ENCODE peak calls at places on chromosome 9, in five cellular contexts. Z is mammary epithelial cell; K is activated naive CD8-positive, alpha-beta T cell treated with anti-CD3 and anti-CD28 coated beads for 36 hours; U is iris pigment epithelial cell; S is NCI-H345. Y is an unnamed sample.

GRCh38 chr9:121275781-121276658 is 8.1 kb downstream of the GSN start:
- DNase-seq in Z (no peak), U (no peak), K (no peak), S (no peak), Y (no peak)

GRCh38 chr9:124661184-124661755 is 109.8 kb downstream of the NR6A1 start:
- DNase-seq in Z (no peak), U (no peak), K (no peak), S (no peak), Y (no peak)

GRCh38 chr9:130873966-130874365 is 22.6 kb downstream of the QRFP start:
- DNase-seq in U (no peak), K (no peak), S (no peak), Z (no peak), Y (no peak)

GRCh38 chr9:121222524-121223171 is 21.0 kb upstream of the RAB14 start:
- DNase-seq in S (no peak), Z (peak), U (peak), K (no peak), Y (peak)

GRCh38 chr9:92480332-92480771 is 2.0 kb downstream of the ASPN start:
- DNase-seq in Z (no peak), S (no peak), U (peak), K (no peak), Y (peak)

GRCh38 chr9:8364021-8364782 is 564.6 kb upstream of the DMAC1 start:
- DNase-seq in Z (no peak), K (no peak), S (no peak), U (no peak), Y (no peak)

GRCh38 chr9:22528485-22528884 is 81.9 kb downstream of the DMRTA1 start:
- DNase-seq in U (peak), S (no peak), Z (no peak), K (no peak), Y (peak)

GRCh38 chr9:112699230-112699629 is 18.7 kb downstream of the INIP start:
- DNase-seq in U (no peak), K (peak), Z (no peak), S (no peak), Y (no peak)

GRCh38 chr9:84330246-84330645 is 10.3 kb downstream of the SLC28A3 start:
- DNase-seq in K (no peak), U (no peak), S (no peak), Z (no peak), Y (no peak)

GRCh38 chr9:136655244-136656225 is 7.2 kb upstream of the EGFL7 start:
- DNase-seq in Z (no peak), S (no peak), U (no peak), K (no peak), Y (no peak)

GRCh38 chr9:36210722-36211121 is 20.0 kb downstream of the CLTA start:
- DNase-seq in K (no peak), U (no peak), Z (no peak), S (no peak), Y (no peak)

GRCh38 chr9:28456886-28457285 is 883.6 kb upstream of the C9orf72 start:
- DNase-seq in S (no peak), U (no peak), K (no peak), Z (no peak), Y (no peak)

GRCh38 chr9:35703906-35704672 is 14.4 kb upstream of the TPM2 start:
- DNase-seq in U (no peak), Z (no peak), S (no peak), K (no peak), Y (no peak)

GRCh38 chr9:36485647-36486453 is 85.8 kb upstream of the RNF38 start:
- DNase-seq in U (peak), K (no peak), Z (no peak), S (no peak), Y (peak)

GRCh38 chr9:107280543-107280942 is 2.5 kb upstream of the RAD23B start:
- DNase-seq in S (no peak), K (no peak), Z (peak), U (peak), Y (peak)

GRCh38 chr9:96523429-96523828 is 73.5 kb downstream of the HABP4 start:
- DNase-seq in U (peak), K (no peak), S (no peak), Z (no peak), Y (no peak)

GRCh38 chr9:116700882-116701836 is 14.1 kb downstream of the TRIM32 start:
- DNase-seq in Z (no peak), U (no peak), S (no peak), K (no peak), Y (no peak)

GRCh38 chr9:125476645-125477044 is 215.0 kb downstream of the GAPVD1 start:
- DNase-seq in S (no peak), K (no peak), U (no peak), Z (no peak), Y (no peak)

GRCh38 chr9:110650261-110650660 is 18.3 kb upstream of the MUSK start:
- DNase-seq in S (no peak), Z (no peak), U (peak), K (no peak), Y (peak)

GRCh38 chr9:134355561-134356278 is 29.5 kb downstream of the RXRA start:
- DNase-seq in K (no peak), Z (peak), S (no peak), U (no peak), Y (no peak)

GRCh38 chr9:97703437-97704326 is 6.5 kb upstream of the XPA start:
- DNase-seq in U (peak), Z (peak), K (peak), S (peak), Y (peak)

GRCh38 chr9:87336407-87336806 is 161.3 kb upstream of the DAPK1 start:
- DNase-seq in U (no peak), S (no peak), Z (no peak), K (no peak), Y (peak)

GRCh38 chr9:36855443-36856315 is 178.4 kb downstream of the PAX5 start:
- DNase-seq in S (no peak), K (peak), Z (no peak), U (no peak), Y (peak)

GRCh38 chr9:21504113-21504512 is 22.0 kb upstream of the IFNE start:
- DNase-seq in S (no peak), U (no peak), K (no peak), Z (no peak), Y (no peak)

GRCh38 chr9:2497666-2498400 is 123.8 kb upstream of the VLDLR start:
- DNase-seq in U (no peak), K (no peak), Z (no peak), S (no peak), Y (no peak)

GRCh38 chr9:35826071-35826701 is 2.3 kb downstream of the FAM221B start:
- DNase-seq in U (peak), S (peak), Z (peak), K (no peak), Y (peak)

GRCh38 chr9:77495834-77496671 is 152.1 kb downstream of the GNA14 start:
- DNase-seq in K (no peak), U (peak), S (no peak), Z (peak), Y (peak)

GRCh38 chr9:134243778-134244467 is 79.6 kb upstream of the RNU6ATAC start:
- DNase-seq in S (no peak), K (peak), U (peak), Z (peak), Y (no peak)

GRCh38 chr9:5628530-5629311 is at the start of gene RIC1:
- DNase-seq in K (peak), S (peak), Z (peak), U (peak), Y (peak)